ENCODE peak calls at places on chromosome 18, in six cellular contexts. One of them, this sample, is unnamed.

GRCh38 chr18:69495338-69495737 is 94.7 kb downstream of the DOK6 start:
- DNase-seq in mesothelial cell of epicardium: no peak
- DNase-seq in colonic mucosa: no peak
- DNase-seq in adrenal gland: no peak
- DNase-seq in astrocyte of the spinal cord: no peak
- DNase-seq in heart right ventricle: no peak
- DNase-seq in this sample: no peak

GRCh38 chr18:2143666-2144065 is 427.6 kb downstream of the METTL4 start:
- DNase-seq in mesothelial cell of epicardium: no peak
- DNase-seq in adrenal gland: no peak
- DNase-seq in colonic mucosa: no peak
- DNase-seq in astrocyte of the spinal cord: peak; percentile 18
- DNase-seq in heart right ventricle: no peak
- DNase-seq in this sample: no peak

GRCh38 chr18:55856679-55857078 is 268.7 kb upstream of the TCF4 start:
- DNase-seq in astrocyte of the spinal cord: no peak
- DNase-seq in mesothelial cell of epicardium: no peak
- DNase-seq in adrenal gland: no peak
- DNase-seq in colonic mucosa: no peak
- DNase-seq in heart right ventricle: no peak
- DNase-seq in this sample: no peak

GRCh38 chr18:33560686-33561370 is 17.2 kb upstream of the ASXL3 start:
- DNase-seq in heart right ventricle: no peak
- DNase-seq in adrenal gland: no peak
- DNase-seq in colonic mucosa: peak; percentile 22
- DNase-seq in astrocyte of the spinal cord: peak; percentile 25
- DNase-seq in mesothelial cell of epicardium: no peak
- DNase-seq in this sample: no peak

GRCh38 chr18:7856733-7857132 is 289.6 kb downstream of the PTPRM start:
- DNase-seq in adrenal gland: no peak
- DNase-seq in colonic mucosa: no peak
- DNase-seq in mesothelial cell of epicardium: no peak
- DNase-seq in astrocyte of the spinal cord: no peak
- DNase-seq in heart right ventricle: no peak
- DNase-seq in this sample: no peak

GRCh38 chr18:27599202-27599829 is 414.2 kb upstream of the CHST9 start:
- DNase-seq in adrenal gland: peak; percentile 42
- DNase-seq in colonic mucosa: peak; percentile 52
- DNase-seq in heart right ventricle: peak; percentile 9
- DNase-seq in astrocyte of the spinal cord: peak; percentile 41
- DNase-seq in mesothelial cell of epicardium: peak; percentile 32
- DNase-seq in this sample: no peak

GRCh38 chr18:49555641-49556040 is 6.2 kb upstream of the LIPG start:
- DNase-seq in mesothelial cell of epicardium: no peak
- DNase-seq in adrenal gland: no peak
- DNase-seq in colonic mucosa: no peak
- DNase-seq in astrocyte of the spinal cord: no peak
- DNase-seq in heart right ventricle: no peak
- DNase-seq in this sample: no peak

GRCh38 chr18:11872479-11873136 is 21.4 kb downstream of the CHMP1B start:
- DNase-seq in heart right ventricle: peak; percentile 41
- DNase-seq in astrocyte of the spinal cord: peak; percentile 27
- DNase-seq in mesothelial cell of epicardium: no peak
- DNase-seq in adrenal gland: peak; percentile 55
- DNase-seq in colonic mucosa: no peak
- DNase-seq in this sample: no peak

GRCh38 chr18:9868857-9869712 is 16.7 kb upstream of the TXNDC2 start:
- DNase-seq in astrocyte of the spinal cord: no peak
- DNase-seq in heart right ventricle: no peak
- DNase-seq in mesothelial cell of epicardium: no peak
- DNase-seq in colonic mucosa: peak; percentile 39
- DNase-seq in adrenal gland: no peak
- DNase-seq in this sample: no peak

GRCh38 chr18:13616525-13617035 is 109.8 kb downstream of the FAM210A start:
- DNase-seq in astrocyte of the spinal cord: no peak
- DNase-seq in colonic mucosa: no peak
- DNase-seq in mesothelial cell of epicardium: no peak
- DNase-seq in heart right ventricle: no peak
- DNase-seq in adrenal gland: no peak
- DNase-seq in this sample: no peak

GRCh38 chr18:58781627-58782194 is 83.0 kb upstream of the ZNF532 start:
- DNase-seq in astrocyte of the spinal cord: peak; percentile 84
- DNase-seq in adrenal gland: peak; percentile 70
- DNase-seq in mesothelial cell of epicardium: peak; percentile 42
- DNase-seq in colonic mucosa: peak; percentile 83
- DNase-seq in heart right ventricle: peak; percentile 85
- DNase-seq in this sample: peak; percentile 22

GRCh38 chr18:12839057-12839525 is 44.9 kb downstream of the PTPN2 start:
- DNase-seq in astrocyte of the spinal cord: no peak
- DNase-seq in colonic mucosa: no peak
- DNase-seq in adrenal gland: no peak
- DNase-seq in heart right ventricle: no peak
- DNase-seq in mesothelial cell of epicardium: no peak
- DNase-seq in this sample: no peak

GRCh38 chr18:41134426-41134825 is 820.6 kb upstream of the PIK3C3 start:
- DNase-seq in heart right ventricle: no peak
- DNase-seq in adrenal gland: no peak
- DNase-seq in mesothelial cell of epicardium: no peak
- DNase-seq in colonic mucosa: no peak
- DNase-seq in astrocyte of the spinal cord: peak; percentile 23
- DNase-seq in this sample: no peak

GRCh38 chr18:70931942-70932814 is 643.3 kb downstream of the SOCS6 start:
- DNase-seq in colonic mucosa: no peak
- DNase-seq in mesothelial cell of epicardium: no peak
- DNase-seq in astrocyte of the spinal cord: peak; percentile 50
- DNase-seq in adrenal gland: no peak
- DNase-seq in heart right ventricle: no peak
- DNase-seq in this sample: no peak

GRCh38 chr18:210780-211179 is 52.4 kb downstream of the USP14 start:
- DNase-seq in mesothelial cell of epicardium: no peak
- DNase-seq in astrocyte of the spinal cord: no peak
- DNase-seq in colonic mucosa: no peak
- DNase-seq in heart right ventricle: no peak
- DNase-seq in adrenal gland: no peak
- DNase-seq in this sample: no peak

GRCh38 chr18:47928466-47928865 is 2.0 kb downstream of the SMAD2 start:
- DNase-seq in mesothelial cell of epicardium: no peak
- DNase-seq in colonic mucosa: no peak
- DNase-seq in adrenal gland: no peak
- DNase-seq in heart right ventricle: no peak
- DNase-seq in astrocyte of the spinal cord: peak; percentile 16
- DNase-seq in this sample: no peak

GRCh38 chr18:55318864-55319516 is 269.0 kb downstream of the TCF4 start:
- DNase-seq in adrenal gland: no peak
- DNase-seq in colonic mucosa: no peak
- DNase-seq in heart right ventricle: no peak
- DNase-seq in mesothelial cell of epicardium: no peak
- DNase-seq in astrocyte of the spinal cord: peak; percentile 52
- DNase-seq in this sample: no peak

GRCh38 chr18:75322206-75322605 is 105.3 kb downstream of the SMIM21 start:
- DNase-seq in mesothelial cell of epicardium: no peak
- DNase-seq in adrenal gland: no peak
- DNase-seq in heart right ventricle: no peak
- DNase-seq in colonic mucosa: no peak
- DNase-seq in astrocyte of the spinal cord: no peak
- DNase-seq in this sample: no peak

GRCh38 chr18:55401275-55401620 is 186.7 kb downstream of the TCF4 start:
- DNase-seq in adrenal gland: no peak
- DNase-seq in mesothelial cell of epicardium: no peak
- DNase-seq in heart right ventricle: no peak
- DNase-seq in colonic mucosa: no peak
- DNase-seq in astrocyte of the spinal cord: peak; percentile 45
- DNase-seq in this sample: no peak

GRCh38 chr18:58186258-58186948 is 142.4 kb downstream of the NEDD4L start:
- DNase-seq in astrocyte of the spinal cord: peak; percentile 82
- DNase-seq in colonic mucosa: peak; percentile 39
- DNase-seq in adrenal gland: peak; percentile 42
- DNase-seq in heart right ventricle: peak; percentile 21
- DNase-seq in mesothelial cell of epicardium: no peak
- DNase-seq in this sample: no peak

GRCh38 chr18:67710639-67711038 is 194.1 kb upstream of the DSEL start:
- DNase-seq in colonic mucosa: no peak
- DNase-seq in heart right ventricle: no peak
- DNase-seq in mesothelial cell of epicardium: no peak
- DNase-seq in adrenal gland: no peak
- DNase-seq in astrocyte of the spinal cord: no peak
- DNase-seq in this sample: no peak

DNA sequence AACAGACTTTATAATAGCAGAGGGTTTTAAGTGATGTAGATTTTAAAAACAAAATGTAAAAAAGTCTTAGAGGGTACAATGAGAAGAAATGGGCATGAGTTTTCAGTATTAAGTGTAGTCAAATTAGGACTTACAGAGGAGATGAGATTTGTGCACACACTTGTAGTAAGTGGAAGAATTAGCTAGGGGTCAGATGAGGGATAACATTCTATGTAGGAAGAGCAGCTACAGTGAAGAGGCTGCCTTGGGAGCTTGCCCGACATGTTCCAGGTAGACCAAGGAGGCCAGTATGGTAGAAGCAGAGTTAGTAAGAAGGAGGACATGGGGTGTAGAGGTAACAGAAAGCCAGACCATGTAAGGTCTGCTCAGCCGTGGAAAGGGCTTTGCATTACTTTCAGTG is 189.2 kb upstream of the DSEL start:
- DNase-seq in astrocyte of the spinal cord: peak; percentile 9
- DNase-seq in colonic mucosa: no peak
- DNase-seq in heart right ventricle: no peak
- DNase-seq in mesothelial cell of epicardium: no peak
- DNase-seq in adrenal gland: no peak
- DNase-seq in this sample: no peak
- TF ChIP-seq CTCF in astrocyte of the spinal cord: peak; percentile 12
- TF ChIP-seq CTCF in colonic mucosa: no peak
- TF ChIP-seq CTCF in heart right ventricle: no peak
- TF ChIP-seq CTCF in mesothelial cell of epicardium: no peak
- TF ChIP-seq CTCF in adrenal gland: no peak
- TF ChIP-seq CTCF in this sample: no peak

GRCh38 chr18:46556590-46557206 is 100.3 kb downstream of the LOXHD1 start:
- DNase-seq in adrenal gland: no peak
- DNase-seq in colonic mucosa: no peak
- DNase-seq in heart right ventricle: no peak
- DNase-seq in mesothelial cell of epicardium: no peak
- DNase-seq in astrocyte of the spinal cord: no peak
- DNase-seq in this sample: no peak

GRCh38 chr18:46559296-46559695 is 97.7 kb downstream of the LOXHD1 start:
- DNase-seq in colonic mucosa: no peak
- DNase-seq in adrenal gland: no peak
- DNase-seq in astrocyte of the spinal cord: no peak
- DNase-seq in mesothelial cell of epicardium: no peak
- DNase-seq in heart right ventricle: no peak
- DNase-seq in this sample: no peak

GRCh38 chr18:46554406-46554805 is 102.6 kb downstream of the LOXHD1 start:
- DNase-seq in colonic mucosa: no peak
- DNase-seq in astrocyte of the spinal cord: no peak
- DNase-seq in adrenal gland: no peak
- DNase-seq in mesothelial cell of epicardium: no peak
- DNase-seq in heart right ventricle: no peak
- DNase-seq in this sample: no peak

GRCh38 chr18:46555213-46555612 is 101.8 kb downstream of the LOXHD1 start:
- DNase-seq in colonic mucosa: no peak
- DNase-seq in heart right ventricle: no peak
- DNase-seq in astrocyte of the spinal cord: no peak
- DNase-seq in adrenal gland: no peak
- DNase-seq in mesothelial cell of epicardium: no peak
- DNase-seq in this sample: no peak

DNA sequence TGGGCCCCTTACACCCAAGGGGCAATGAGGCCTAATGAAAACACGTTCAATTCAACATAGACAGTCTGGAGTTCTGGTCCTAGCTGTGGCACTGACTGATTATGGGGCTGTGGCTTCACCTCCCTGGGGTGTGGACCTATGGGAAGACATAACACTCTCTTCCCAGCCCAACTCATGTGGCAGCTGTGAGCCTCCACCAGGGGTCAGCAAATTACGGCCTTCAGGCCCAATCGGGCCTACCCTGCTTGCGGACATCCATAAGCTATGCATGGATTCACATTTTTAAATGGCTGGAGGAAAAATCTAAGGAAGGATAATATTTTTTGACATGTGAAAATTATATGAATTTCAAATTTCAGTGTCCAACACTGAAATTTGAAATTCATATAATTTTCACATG is 101.3 kb downstream of the LOXHD1 start:
- DNase-seq in adrenal gland: no peak
- DNase-seq in colonic mucosa: no peak
- DNase-seq in heart right ventricle: peak; percentile 11
- DNase-seq in astrocyte of the spinal cord: no peak
- DNase-seq in mesothelial cell of epicardium: no peak
- DNase-seq in this sample: no peak
- TF ChIP-seq CTCF in adrenal gland: no peak
- TF ChIP-seq CTCF in colonic mucosa: no peak
- TF ChIP-seq CTCF in heart right ventricle: peak; percentile 39
- TF ChIP-seq CTCF in astrocyte of the spinal cord: peak; percentile 27
- TF ChIP-seq CTCF in mesothelial cell of epicardium: peak; percentile 18
- TF ChIP-seq CTCF in this sample: peak; percentile 37

GRCh38 chr18:79385326-79385725 is 10.4 kb upstream of the NFATC1 start:
- DNase-seq in adrenal gland: no peak
- DNase-seq in astrocyte of the spinal cord: no peak
- DNase-seq in colonic mucosa: no peak
- DNase-seq in mesothelial cell of epicardium: no peak
- DNase-seq in heart right ventricle: no peak
- DNase-seq in this sample: no peak

GRCh38 chr18:79383388-79384056 is 12.2 kb upstream of the NFATC1 start:
- DNase-seq in colonic mucosa: no peak
- DNase-seq in heart right ventricle: no peak
- DNase-seq in adrenal gland: no peak
- DNase-seq in astrocyte of the spinal cord: no peak
- DNase-seq in mesothelial cell of epicardium: no peak
- DNase-seq in this sample: no peak

GRCh38 chr18:79382681-79383387 is 12.9 kb upstream of the NFATC1 start:
- DNase-seq in adrenal gland: no peak
- DNase-seq in colonic mucosa: no peak
- DNase-seq in heart right ventricle: no peak
- DNase-seq in astrocyte of the spinal cord: no peak
- DNase-seq in mesothelial cell of epicardium: no peak
- DNase-seq in this sample: no peak

GRCh38 chr18:79384834-79385233 is 10.9 kb upstream of the NFATC1 start:
- DNase-seq in adrenal gland: no peak
- DNase-seq in mesothelial cell of epicardium: no peak
- DNase-seq in colonic mucosa: no peak
- DNase-seq in astrocyte of the spinal cord: no peak
- DNase-seq in heart right ventricle: no peak
- DNase-seq in this sample: no peak

GRCh38 chr18:79384151-79384807 is 11.5 kb upstream of the NFATC1 start:
- DNase-seq in heart right ventricle: no peak
- DNase-seq in astrocyte of the spinal cord: no peak
- DNase-seq in colonic mucosa: peak; percentile 17
- DNase-seq in mesothelial cell of epicardium: no peak
- DNase-seq in adrenal gland: no peak
- DNase-seq in this sample: no peak
- TF ChIP-seq CTCF in heart right ventricle: no peak
- TF ChIP-seq CTCF in astrocyte of the spinal cord: no peak
- TF ChIP-seq CTCF in colonic mucosa: no peak
- TF ChIP-seq CTCF in mesothelial cell of epicardium: no peak
- TF ChIP-seq CTCF in adrenal gland: no peak
- TF ChIP-seq CTCF in this sample: no peak

DNA sequence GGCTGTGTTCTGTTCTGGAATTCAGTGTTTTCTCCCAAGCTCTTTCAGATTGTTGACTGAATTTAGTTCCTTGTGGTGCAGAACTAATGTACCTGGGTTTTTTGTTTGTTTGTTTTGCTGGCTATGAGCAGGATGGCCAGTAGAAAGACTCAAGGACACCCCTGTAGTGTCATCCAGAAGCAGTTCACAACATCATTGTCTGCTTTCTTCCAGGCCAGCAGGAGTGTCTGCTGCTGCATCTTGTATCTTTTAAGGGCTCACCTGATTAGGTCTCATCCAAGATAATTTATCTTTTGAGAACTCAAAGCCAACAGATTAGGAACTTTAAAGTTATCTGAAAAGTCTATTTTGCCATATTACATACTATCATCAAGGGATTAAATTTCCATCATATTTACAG is 318.5 kb upstream of the MC4R start:
- DNase-seq in colonic mucosa: no peak
- DNase-seq in mesothelial cell of epicardium: no peak
- DNase-seq in astrocyte of the spinal cord: no peak
- DNase-seq in heart right ventricle: no peak
- DNase-seq in adrenal gland: no peak
- DNase-seq in this sample: no peak
- TF ChIP-seq CTCF in colonic mucosa: no peak
- TF ChIP-seq CTCF in mesothelial cell of epicardium: no peak
- TF ChIP-seq CTCF in astrocyte of the spinal cord: no peak
- TF ChIP-seq CTCF in heart right ventricle: no peak
- TF ChIP-seq CTCF in adrenal gland: no peak
- TF ChIP-seq CTCF in this sample: no peak

This sample was measured in natural killer cell.